ENCODE peak calls at places on chromosomes 3 and 15, in eight cellular contexts. Z is endothelial cell, V is fibroblast of lung, M is body of pancreas, R is lung, K is AG09309, T is GM20000, Y is pancreas. F is an unnamed sample.

GRCh38 chr15:52651868-52652267 is 27.3 kb downstream of the ATOSA start:
- DNase-seq in R (peak), M (peak), T (peak), K (peak), V (peak), Y (peak), Z (peak), F (peak)

GRCh38 chr3:52934626-52935530 is 37.5 kb upstream of the STIMATE start:
- DNase-seq in T (peak), V (peak), M (peak), Y (no peak), R (peak), K (peak), Z (peak), F (peak)

GRCh38 chr15:51341366-51342248 is at the start of gene GLDN:
- DNase-seq in M (peak), K (no peak), Y (peak), T (no peak), V (peak), R (peak), Z (peak), F (peak)

GRCh38 chr15:53833134-53833624 is 73.7 kb upstream of the WDR72 start:
- DNase-seq in R (no peak), V (peak), Z (no peak), Y (no peak), K (no peak), M (peak), T (no peak), F (no peak)

GRCh38 chr3:127365383-127365782 is 77.5 kb upstream of the PRR20G start:
- DNase-seq in T (no peak), Z (no peak), Y (no peak), M (no peak), R (no peak), V (no peak), K (no peak), F (no peak)

GRCh38 chr3:5231536-5231935 is 44.0 kb downstream of the EDEM1 start:
- DNase-seq in K (no peak), Z (no peak), R (no peak), Y (no peak), V (no peak), T (no peak), M (no peak), F (no peak)

GRCh38 chr15:100030586-100031249 is 297.5 kb upstream of the LYSMD4 start:
- DNase-seq in Z (no peak), Y (no peak), K (peak), T (no peak), M (no peak), V (peak), R (no peak), F (no peak)

GRCh38 chr3:170815340-170815739 is 54.7 kb downstream of the RPL22L1 start:
- DNase-seq in M (peak), R (peak), V (no peak), T (no peak), Z (no peak), Y (peak), K (no peak), F (no peak)

GRCh38 chr3:171044828-171045793 is 18.6 kb upstream of the SLC2A2 start:
- DNase-seq in Z (no peak), T (no peak), V (peak), K (peak), R (peak), Y (no peak), M (no peak), F (no peak)

GRCh38 chr3:115658337-115659181 is 35.2 kb downstream of the GAP43 start:
- DNase-seq in V (peak), R (peak), K (peak), T (peak), M (peak), Z (peak), Y (peak), F (peak)

GRCh38 chr3:15271030-15271429 is 61.4 kb downstream of the SH3BP5 start:
- DNase-seq in R (no peak), T (no peak), Y (no peak), V (no peak), K (no peak), Z (no peak), M (no peak), F (no peak)

GRCh38 chr15:62758126-62758951 is 284.2 kb upstream of the TPM1 start:
- DNase-seq in M (peak), Y (no peak), Z (no peak), K (peak), V (peak), R (no peak), T (no peak), F (no peak)

GRCh38 chr3:178802993-178803693 is 266.9 kb downstream of the KCNMB2 start:
- DNase-seq in V (no peak), T (no peak), Z (no peak), K (no peak), Y (no peak), R (no peak), M (no peak), F (no peak)

GRCh38 chr15:40879609-40880008 is 5.6 kb upstream of the RHOV start:
- DNase-seq in Z (no peak), M (no peak), K (no peak), V (no peak), Y (no peak), R (no peak), T (no peak), F (no peak)

GRCh38 chr15:38854506-38854905 is 289.9 kb upstream of the RASGRP1 start:
- DNase-seq in Y (no peak), V (no peak), K (peak), R (no peak), Z (no peak), T (no peak), M (no peak), F (no peak)

GRCh38 chr3:164791263-164791662 is 287.0 kb downstream of the SI start:
- DNase-seq in Z (no peak), M (no peak), V (no peak), Y (no peak), R (no peak), K (no peak), T (no peak), F (no peak)

GRCh38 chr15:69958494-69959134 is 139.1 kb downstream of the TLE3 start:
- DNase-seq in M (no peak), R (no peak), K (no peak), V (no peak), T (no peak), Y (no peak), Z (no peak), F (no peak)

GRCh38 chr3:141276398-141276797 is 44.8 kb downstream of the PXYLP1 start:
- DNase-seq in T (no peak), V (no peak), R (no peak), K (no peak), Y (no peak), M (no peak), Z (no peak), F (no peak)

GRCh38 chr3:126004217-126004616 is 35.2 kb downstream of the ROPN1B start:
- DNase-seq in Y (no peak), V (no peak), M (no peak), R (no peak), K (no peak), T (no peak), Z (no peak), F (no peak)

GRCh38 chr3:72891053-72891855 is 3.4 kb downstream of the GXYLT2 start:
- DNase-seq in M (peak), K (peak), Z (no peak), T (no peak), V (peak), R (no peak), Y (peak), F (peak)

GRCh38 chr3:25911525-25912295 is 121.8 kb downstream of the OXSM start:
- DNase-seq in R (no peak), Z (no peak), V (no peak), K (no peak), Y (no peak), T (no peak), M (no peak), F (no peak)

GRCh38 chr15:40702077-40702476 is 7.1 kb downstream of the RAD51 start:
- DNase-seq in Z (no peak), Y (no peak), V (no peak), T (peak), K (no peak), R (no peak), M (no peak), F (no peak)

GRCh38 chr3:193847402-193847801 is 254.4 kb downstream of the OPA1 start:
- DNase-seq in Z (no peak), Y (no peak), V (no peak), T (no peak), K (no peak), M (no peak), R (no peak), F (no peak)

GRCh38 chr3:177284383-177284881 is 87.2 kb upstream of the TBL1XR1 start:
- DNase-seq in M (peak), V (peak), R (peak), K (no peak), Y (no peak), T (no peak), Z (no peak), F (no peak)

DNA sequence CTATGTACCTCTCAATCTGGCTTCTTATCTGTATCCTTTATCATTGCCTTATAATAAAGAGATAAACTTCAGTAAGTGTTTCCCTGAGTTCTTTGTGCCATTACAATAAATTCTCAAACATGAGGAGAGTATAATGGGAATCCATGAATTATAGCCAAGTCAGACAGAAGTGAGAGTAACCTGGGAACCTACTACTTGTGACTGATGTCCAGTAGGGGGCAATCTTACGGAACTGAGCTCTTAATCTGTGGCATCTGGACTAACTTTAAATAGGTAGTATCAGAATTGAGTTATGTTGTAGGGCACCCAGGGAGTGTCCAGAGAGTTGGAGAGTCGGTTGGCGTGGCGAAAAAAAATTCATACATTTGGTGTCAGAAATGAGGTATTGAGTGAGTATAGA is 542.6 kb downstream of the ZBBX start:
- DNase-seq in Z (peak), V (no peak), M (no peak), T (no peak), K (no peak), Y (no peak), R (no peak), F (no peak)
- TF ChIP-seq CTCF in Z (peak), V (no peak), M (peak), T (peak), K (no peak), Y (no peak), R (no peak), F (peak)

DNA sequence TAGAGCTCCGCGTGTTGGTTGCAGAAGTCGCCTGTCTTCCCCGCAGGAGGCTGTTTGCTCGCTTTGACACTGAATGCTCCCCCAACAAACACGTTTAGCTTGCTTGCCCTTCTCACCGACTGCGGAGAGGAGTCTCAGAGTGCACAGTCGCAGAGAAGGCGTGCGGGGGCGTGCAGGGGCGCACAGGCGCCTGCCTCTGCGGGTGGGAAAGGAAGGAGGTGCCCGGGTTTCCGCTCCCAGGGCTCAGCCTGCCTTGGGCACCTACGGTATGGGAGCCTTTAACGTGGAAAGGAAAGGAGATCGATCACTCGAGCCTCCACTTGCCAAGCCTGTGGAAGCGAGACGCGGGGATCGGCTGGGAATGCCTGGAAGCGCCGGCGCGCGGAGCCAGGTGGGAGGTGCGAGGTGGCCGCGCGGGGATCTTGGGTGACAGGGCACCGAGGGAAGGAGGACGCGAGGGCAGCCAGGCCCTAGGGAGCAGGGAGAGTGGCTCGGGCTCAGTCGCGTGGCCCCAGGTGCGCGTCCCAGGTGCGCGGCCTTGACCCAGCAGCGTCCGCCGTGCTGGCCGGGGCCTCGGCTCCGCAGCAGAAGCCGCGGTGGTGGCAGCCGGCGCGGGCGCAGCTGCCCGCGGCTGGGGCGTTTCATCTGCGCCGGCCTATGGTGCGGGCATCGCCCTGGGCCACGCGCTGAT is at the start of gene FAN1:
- DNase-seq in T (peak), M (peak), Y (peak), Z (peak), V (peak), K (peak), R (peak), F (peak)
- TF ChIP-seq CTCF in T (no peak), M (no peak), Y (no peak), Z (no peak), V (no peak), K (peak), R (no peak), F (no peak)

DNA sequence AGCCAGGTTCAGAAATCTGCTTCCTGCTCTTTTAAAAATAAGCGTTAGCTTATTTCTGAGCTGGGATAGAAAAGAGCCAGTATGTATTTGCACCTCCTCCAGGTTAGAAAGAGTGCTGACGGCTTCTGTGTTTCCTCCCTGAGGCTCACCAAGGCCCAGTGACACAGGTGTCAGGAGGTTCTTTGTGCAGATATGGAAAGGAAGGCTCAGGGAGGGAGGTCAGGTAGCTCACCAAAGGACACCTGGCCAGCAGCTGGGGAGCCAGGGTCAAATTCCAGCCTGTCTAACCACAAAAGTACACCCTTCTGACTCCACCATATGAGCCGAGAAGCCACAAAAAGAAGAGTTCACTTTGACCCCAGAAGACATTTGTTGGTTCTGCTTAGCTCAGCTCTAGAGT is 201.0 kb upstream of the WNT5A start:
- DNase-seq in Y (no peak), K (no peak), T (no peak), Z (no peak), R (no peak), V (no peak), M (no peak), F (no peak)
- TF ChIP-seq CTCF in Y (no peak), K (no peak), T (no peak), Z (no peak), R (no peak), V (no peak), M (no peak), F (no peak)

GRCh38 chr15:29747837-29748417 is 74.3 kb downstream of the TJP1 start:
- DNase-seq in R (no peak), K (no peak), Z (no peak), T (no peak), Y (no peak), V (no peak), M (no peak), F (no peak)
- TF ChIP-seq CTCF in R (peak), K (peak), Z (no peak), T (peak), Y (peak), V (no peak), M (peak), F (peak)

GRCh38 chr3:168422843-168423242 is 327.1 kb upstream of the GOLIM4 start:
- DNase-seq in V (no peak), R (no peak), Z (no peak), T (no peak), Y (no peak), K (no peak), M (no peak), F (no peak)
- TF ChIP-seq CTCF in V (no peak), R (no peak), Z (no peak), T (no peak), Y (no peak), K (no peak), M (no peak), F (no peak)

DNA sequence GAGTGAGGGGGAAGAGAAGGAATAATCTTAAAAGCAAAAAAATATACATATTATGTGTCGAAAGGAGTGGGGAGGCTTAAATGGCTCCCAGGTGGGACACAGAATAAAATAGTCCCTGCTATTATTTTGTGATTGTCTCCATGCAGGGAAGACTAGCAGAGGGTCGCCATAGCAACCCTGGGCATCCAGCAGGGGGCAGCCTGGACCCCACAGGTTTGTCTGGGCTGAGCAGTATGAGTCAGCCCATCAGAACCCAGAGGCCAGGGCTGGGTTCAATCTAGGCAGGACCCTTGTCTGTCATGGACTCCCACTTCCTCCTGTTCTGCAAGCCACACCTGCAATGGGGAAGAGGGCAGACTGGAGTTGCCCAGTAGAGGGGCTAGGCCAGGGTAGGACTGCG is 17.6 kb upstream of the LINGO1 start:
- DNase-seq in V (no peak), K (no peak), M (no peak), R (no peak), Z (peak), T (no peak), Y (no peak), F (peak)
- TF ChIP-seq CTCF in V (no peak), K (peak), M (no peak), R (no peak), Z (peak), T (no peak), Y (no peak), F (peak)

DNA sequence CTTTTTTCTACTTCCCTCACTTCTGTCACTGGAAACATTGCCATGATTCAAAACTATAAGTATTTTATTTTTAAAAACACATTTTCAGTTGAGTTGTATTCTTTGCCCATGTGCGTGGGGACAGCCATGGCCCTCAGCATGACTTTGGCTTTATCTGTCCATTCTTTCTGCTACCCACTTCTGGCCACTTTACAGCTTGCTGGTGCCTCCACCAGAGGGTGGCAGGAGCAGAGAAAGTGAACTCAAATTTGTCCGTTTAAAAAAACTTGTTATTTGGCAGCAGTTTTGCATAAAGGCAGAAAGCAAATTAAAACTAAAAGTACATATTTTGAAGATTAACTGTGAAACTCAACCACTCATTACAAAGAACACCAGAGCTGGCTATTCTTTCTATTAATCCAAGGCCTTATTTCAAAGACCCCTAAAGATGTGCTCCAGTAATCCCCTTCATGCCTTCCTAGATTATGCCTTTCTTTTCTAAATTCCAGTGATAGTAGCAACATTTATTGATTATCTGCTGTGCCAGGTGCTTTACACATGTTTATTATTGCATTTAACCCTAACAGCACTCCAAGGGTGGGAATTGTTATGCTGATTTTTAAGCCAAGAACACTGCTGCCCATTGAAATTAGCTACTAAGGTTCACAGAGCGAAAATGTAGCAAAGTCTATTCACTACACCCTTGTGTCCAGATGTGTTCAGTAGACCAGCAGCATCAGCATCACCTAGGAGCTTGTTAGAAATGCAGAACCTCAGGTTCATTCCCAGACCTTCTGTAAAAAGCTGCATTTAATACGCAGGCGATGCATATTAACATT is 134.8 kb downstream of the THRB start:
- DNase-seq in R (no peak), Y (no peak), T (no peak), M (no peak), Z (no peak), V (no peak), K (no peak), F (no peak)
- TF ChIP-seq CTCF in R (no peak), Y (no peak), T (no peak), M (no peak), Z (no peak), V (no peak), K (peak), F (no peak)

GRCh38 chr3:122660575-122660974 is 20.1 kb upstream of the PARP14 start:
- DNase-seq in R (no peak), Y (no peak), T (no peak), M (no peak), V (no peak), Z (peak), K (no peak), F (no peak)
- TF ChIP-seq CTCF in R (no peak), Y (no peak), T (no peak), M (no peak), V (no peak), Z (no peak), K (no peak), F (no peak)

GRCh38 chr3:69541823-69542264 is 156.0 kb upstream of the FRMD4B start:
- DNase-seq in T (peak), Y (no peak), M (no peak), Z (peak), V (no peak), K (no peak), R (no peak), F (peak)

GRCh38 chr3:69542265-69543079 is 156.6 kb upstream of the FRMD4B start:
- DNase-seq in M (peak), K (no peak), R (no peak), T (peak), Z (peak), Y (peak), V (peak), F (peak)

GRCh38 chr3:69543080-69543429 is 157.2 kb upstream of the FRMD4B start:
- DNase-seq in R (no peak), K (no peak), T (no peak), Y (no peak), M (no peak), Z (no peak), V (no peak), F (no peak)

DNA sequence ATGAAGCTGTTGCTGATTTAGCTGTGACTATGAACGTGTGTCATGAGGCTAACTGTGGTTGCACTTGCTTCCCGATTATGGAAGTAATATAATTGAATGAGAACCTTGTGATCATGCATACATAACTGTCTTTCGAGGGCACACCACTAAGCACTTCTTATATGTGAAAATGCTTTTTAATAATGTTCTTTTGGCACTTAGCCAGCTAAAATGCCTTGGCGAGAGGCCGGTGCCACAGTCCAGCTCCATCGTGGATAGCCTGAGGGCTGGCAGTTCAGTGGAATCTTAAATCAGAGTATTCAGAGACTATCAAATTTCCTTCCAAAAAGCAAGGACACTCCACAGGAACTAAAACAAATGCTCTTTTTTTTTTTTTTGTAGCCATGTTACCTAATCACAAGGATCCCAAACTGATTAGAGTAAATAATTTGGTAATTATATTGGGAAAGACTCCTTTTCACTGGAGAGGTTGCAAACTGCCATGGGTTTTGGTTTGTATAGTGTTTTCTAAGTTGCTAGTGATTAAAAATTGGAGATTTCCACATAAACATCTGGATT is 161.6 kb upstream of the FRMD4B start:
- DNase-seq in Z (no peak), T (no peak), K (no peak), R (no peak), Y (no peak), V (no peak), M (no peak), F (no peak)
- TF ChIP-seq CTCF in Z (no peak), T (no peak), K (no peak), R (no peak), Y (no peak), V (no peak), M (no peak), F (no peak)

GRCh38 chr3:30606301-30607031 is at the start of gene TGFBR2:
- DNase-seq in M (peak), K (peak), R (peak), Z (peak), Y (peak), T (peak), V (peak), F (peak)
- TF ChIP-seq CTCF in M (no peak), K (peak), R (no peak), Z (no peak), Y (no peak), T (no peak), V (no peak), F (no peak)

F was measured in glutamatergic neuron.